ENCODE peak calls at places on chromosomes 1 and 21, in six cellular contexts. N is Caco-2, A is fibroblast of mammary gland, Y is AG10803, T is psoas muscle, P is fibroblast of villous mesenchyme. D is an unnamed sample.

GRCh38 chr1:93749487-93749886 is 67.8 kb upstream of the BCAR3 start:
- DNase-seq in N (no peak), P (no peak), A (no peak), Y (no peak), T (no peak), D (no peak)

GRCh38 chr21:14271053-14271452 is 55.1 kb downstream of the RBM11 start:
- DNase-seq in Y (no peak), N (no peak), P (no peak), A (no peak), T (no peak), D (no peak)

GRCh38 chr1:10339815-10340214 is 59.0 kb upstream of the PGD start:
- DNase-seq in T (no peak), P (peak; percentile 10), A (peak; percentile 58), N (peak; percentile 21), Y (peak; percentile 9), D (no peak)

GRCh38 chr21:24290151-24290833 is 1317.0 kb downstream of the MRPL39 start:
- DNase-seq in N (no peak), P (no peak), Y (no peak), A (no peak), T (no peak), D (no peak)

GRCh38 chr21:42346866-42347600 is 3.8 kb downstream of the TFF2 start:
- DNase-seq in Y (no peak), P (no peak), A (no peak), N (no peak), T (no peak), D (no peak)

GRCh38 chr1:223346311-223346710 is 17.7 kb downstream of the SUSD4 start:
- DNase-seq in A (no peak), P (no peak), Y (no peak), T (no peak), N (no peak), D (no peak)

GRCh38 chr1:114319480-114319879 is 165.8 kb upstream of the SYT6 start:
- DNase-seq in P (no peak), N (no peak), A (peak; percentile 70), Y (peak; percentile 73), T (no peak), D (no peak)

GRCh38 chr1:37557402-37557801 is 662 bp downstream of the DNALI1 start:
- DNase-seq in P (no peak), A (no peak), N (no peak), T (no peak), Y (no peak), D (no peak)

GRCh38 chr1:92511541-92511940 is 24.8 kb upstream of the GFI1 start:
- DNase-seq in T (no peak), N (no peak), P (no peak), Y (no peak), A (no peak), D (no peak)

GRCh38 chr1:76640092-76640491 is 227.2 kb upstream of the ST6GALNAC5 start:
- DNase-seq in P (peak; percentile 44), T (no peak), A (peak; percentile 64), Y (peak; percentile 69), N (no peak), D (no peak)

GRCh38 chr1:203996126-203996525 is 76.8 kb upstream of the SOX13 start:
- DNase-seq in N (peak; percentile 24), P (peak; percentile 22), A (no peak), Y (no peak), T (no peak), D (no peak)

GRCh38 chr1:12600880-12601633 is 17.0 kb downstream of the DHRS3 start:
- DNase-seq in A (peak; percentile 35), T (no peak), Y (no peak), P (no peak), N (peak; percentile 66), D (no peak)

GRCh38 chr21:36069713-36070573 is at the start of gene CBR1:
- DNase-seq in N (peak; percentile 89), A (peak; percentile 92), T (peak; percentile 95), Y (peak; percentile 95), P (peak; percentile 93), D (peak; percentile 61)

GRCh38 chr1:12529640-12530174 is 88.3 kb downstream of the DHRS3 start:
- DNase-seq in N (no peak), P (no peak), Y (no peak), T (no peak), A (no peak), D (no peak)

GRCh38 chr1:156504062-156504813 is 3.7 kb upstream of the MEF2D start:
- DNase-seq in N (no peak), T (no peak), A (no peak), P (no peak), Y (no peak), D (no peak)

GRCh38 chr1:89540406-89540970 is 15.9 kb downstream of the LRRC8B start:
- DNase-seq in Y (no peak), A (no peak), T (no peak), P (no peak), N (no peak), D (no peak)

GRCh38 chr1:110150330-110151174 is at the start of gene SLC6A17:
- DNase-seq in T (peak; percentile 29), N (no peak), Y (peak; percentile 54), P (peak; percentile 13), A (peak; percentile 64), D (no peak)

GRCh38 chr21:45032332-45032731 is 42.0 kb upstream of the ADARB1 start:
- DNase-seq in T (no peak), A (no peak), Y (no peak), P (no peak), N (no peak), D (no peak)

GRCh38 chr1:201025571-201026002 is 2.1 kb upstream of the KIF21B start:
- DNase-seq in P (no peak), Y (no peak), A (peak; percentile 72), T (no peak), N (peak; percentile 24), D (no peak)

GRCh38 chr1:227450489-227450888 is 112.9 kb upstream of the ZNF678 start:
- DNase-seq in T (no peak), P (no peak), N (no peak), A (no peak), Y (no peak), D (no peak)

GRCh38 chr1:238409191-238409846 is 518.6 kb upstream of the ZP4 start:
- DNase-seq in N (no peak), P (peak; percentile 48), T (no peak), Y (peak; percentile 72), A (peak; percentile 93), D (no peak)

GRCh38 chr1:18229620-18230019 is 122.0 kb downstream of the IGSF21 start:
- DNase-seq in N (no peak), Y (no peak), P (no peak), T (no peak), A (no peak), D (no peak)

GRCh38 chr1:242405947-242406346 is 118.5 kb downstream of the PLD5 start:
- DNase-seq in A (no peak), T (no peak), N (no peak), P (no peak), Y (no peak), D (no peak)

GRCh38 chr1:192418886-192419285 is 102.1 kb downstream of the RGS21 start:
- DNase-seq in Y (no peak), T (no peak), P (no peak), N (no peak), A (no peak), D (peak; percentile 15)

DNA sequence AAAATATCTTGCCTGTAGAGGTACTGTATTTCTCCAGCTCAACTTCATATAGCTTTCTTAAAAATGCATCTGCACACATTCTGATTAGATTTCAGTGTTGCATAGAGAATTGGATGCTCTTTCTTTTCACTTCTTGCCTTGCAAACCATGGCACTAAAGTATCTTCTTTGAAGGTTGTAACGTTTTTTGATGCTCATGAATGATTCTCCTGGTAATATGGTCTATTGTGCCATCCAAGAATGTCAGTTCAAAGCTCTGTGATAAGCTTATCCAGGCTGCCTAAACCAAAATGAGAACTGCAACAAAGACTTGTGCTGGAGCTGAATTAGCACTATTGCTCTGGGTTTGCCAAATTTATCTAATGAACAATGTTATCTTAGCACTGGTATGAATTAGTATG is 1.9 kb downstream of the SGIP1 start:
- DNase-seq in T (no peak), Y (no peak), A (no peak), N (no peak), P (no peak), D (no peak)
- H3K4me3 ChIP-seq in T (peak overlapping the region; percentile 60), Y (peak overlapping the region; percentile 74), A (peak overlapping the region; percentile 49), N (no peak overlapping the region), P (peak overlapping the region; percentile 72), D (no peak overlapping the region)

DNA sequence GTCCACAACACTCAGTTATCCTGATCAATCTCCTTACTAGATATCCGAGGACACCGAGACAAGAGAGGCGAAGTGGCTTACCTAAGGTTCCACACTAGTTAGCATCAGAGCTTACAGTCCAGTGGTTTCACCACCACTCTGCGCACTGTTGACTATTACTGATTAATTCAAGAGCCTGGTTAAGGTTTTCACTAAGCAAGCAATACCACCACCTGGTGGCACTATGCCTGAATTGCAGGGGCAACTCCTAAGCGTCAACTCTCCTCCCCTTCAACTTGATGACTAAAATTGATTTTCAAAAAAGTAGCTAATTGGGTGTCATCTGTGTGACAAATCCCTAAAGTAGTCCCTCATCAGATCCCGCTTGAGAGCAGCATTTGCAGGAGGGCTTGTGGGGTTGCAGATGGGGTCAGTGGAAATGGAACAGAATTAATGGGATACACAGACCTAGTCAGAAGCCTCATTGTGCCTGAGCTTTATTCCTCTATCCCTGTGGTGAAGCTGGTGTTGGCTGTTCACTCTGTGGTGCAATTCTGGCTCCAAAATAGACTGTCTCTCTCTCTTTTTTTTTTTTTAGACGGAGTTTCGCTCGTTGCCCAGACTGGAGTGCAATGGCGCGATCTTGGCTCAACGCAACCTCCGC is 9.1 kb downstream of the TTC22 start:
- DNase-seq in N (peak; percentile 40), A (peak; percentile 62), P (peak; percentile 42), Y (no peak), T (no peak), D (no peak)
- TF ChIP-seq CTCF in N (peak; percentile 33), A (peak; percentile 78), P (peak; percentile 67), Y (peak; percentile 46), T (peak; percentile 33), D (peak; percentile 79)

DNA sequence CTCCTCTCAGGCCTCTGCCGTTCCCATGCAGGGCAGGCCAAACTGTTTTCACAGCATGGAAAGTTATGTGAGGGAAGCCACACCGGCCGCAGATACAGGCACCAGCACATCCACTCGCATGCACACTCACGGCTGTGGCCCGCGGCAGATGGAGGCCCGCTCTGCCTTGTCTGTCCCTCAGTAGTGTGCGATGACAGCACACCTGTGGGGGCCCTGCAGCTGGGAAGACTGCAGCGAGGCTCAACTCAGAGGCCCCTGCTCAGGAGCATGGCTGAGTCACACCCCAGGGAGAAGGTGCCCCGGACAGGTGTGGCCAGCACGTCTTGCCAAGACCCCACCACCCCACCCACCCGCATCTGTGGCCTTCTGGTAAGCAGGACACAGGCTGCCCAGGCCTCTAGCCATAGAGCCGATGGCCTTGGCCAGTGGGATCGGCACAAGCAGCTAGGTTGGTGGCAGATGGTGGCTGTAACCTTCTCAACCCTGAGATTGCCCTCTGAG is 1.3 kb upstream of the UBE2J2 start:
- DNase-seq in N (no peak), A (no peak), Y (no peak), T (no peak), P (no peak), D (no peak)
- H3K4me3 ChIP-seq in N (no peak overlapping the region), A (no peak overlapping the region), Y (peak overlapping the region; percentile 71), T (peak overlapping the region; percentile 71), P (no peak overlapping the region), D (peak overlapping the region; percentile 86)

DNA sequence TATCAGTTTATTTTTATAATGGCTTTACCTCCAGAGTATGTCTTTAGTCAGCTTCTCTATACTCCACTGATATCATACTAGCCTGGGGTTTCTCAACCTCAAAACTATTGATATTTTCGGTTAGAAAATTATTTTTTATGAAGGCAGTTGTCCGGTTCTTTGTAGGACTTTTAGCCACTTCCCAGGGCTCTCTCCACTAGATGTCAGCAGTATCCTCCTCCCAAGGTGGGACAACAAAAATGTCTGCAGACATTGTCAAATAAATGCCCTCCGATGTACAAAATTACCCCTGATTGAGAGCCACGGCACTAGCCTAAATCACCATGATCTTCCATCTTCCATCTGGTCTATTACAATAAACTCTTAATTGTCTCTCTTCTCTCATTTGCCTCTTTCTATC is 4.1 kb upstream of the GRIK1 start:
- DNase-seq in A (peak; percentile 2), N (peak; percentile 5), P (no peak), Y (no peak), T (no peak), D (no peak)
- TF ChIP-seq CTCF in A (peak; percentile 27), N (peak; percentile 45), P (no peak), Y (no peak), T (no peak), D (peak; percentile 48)